ENCODE peak calls at places on chromosomes 13 and 19, in seven cellular contexts. I is activated T-cell treated with anti-CD3 and anti-CD28 coated beads, Interleukin-2, amount 50 U/mL, for 1 hour; V is uterus; G is stimulated activated CD8-positive, alpha-beta memory T cell treated with anti-CD3 and anti-CD28 coated beads, Interleukin-4, amount 100 ng/mL, for 24 hours; B is retina; C is cardiac muscle cell; D is right lobe of liver. N is an unnamed sample.

GRCh38 chr19:40257096-40257517 is 28.0 kb downstream of the AKT2 start:
- DNase-seq in V (no peak), G (no peak), I (no peak), C (no peak), D (peak; percentile 98), B (no peak), N (no peak)

GRCh38 chr13:42807866-42808265 is 26.5 kb downstream of the FAM216B start:
- DNase-seq in I (no peak), G (no peak), D (no peak), C (peak; percentile 43), B (no peak), V (no peak), N (no peak)

GRCh38 chr19:29690842-29691241 is 24.2 kb downstream of the C19orf12 start:
- DNase-seq in D (no peak), B (no peak), G (no peak), I (no peak), V (no peak), C (peak; percentile 54), N (no peak)

GRCh38 chr13:44088911-44089851 is 209.5 kb downstream of the LACC1 start:
- DNase-seq in D (no peak), C (no peak), B (no peak), V (no peak), I (no peak), G (no peak), N (no peak)

GRCh38 chr19:28867978-28868377 is 345.0 kb downstream of the UQCRFS1 start:
- DNase-seq in V (no peak), C (no peak), I (no peak), B (no peak), G (no peak), D (no peak), N (no peak)

GRCh38 chr13:42354246-42355117 is 82.5 kb downstream of the AKAP11 start:
- DNase-seq in G (no peak), V (no peak), C (peak; percentile 76), B (peak; percentile 8), I (peak; percentile 46), D (no peak), N (no peak)

GRCh38 chr19:49390978-49391304 is 2.9 kb downstream of the KASH5 start:
- DNase-seq in V (no peak), C (no peak), D (no peak), G (no peak), B (no peak), I (no peak), N (no peak)

GRCh38 chr13:52405369-52405766 is 604 bp downstream of the THSD1 start:
- DNase-seq in D (no peak), I (no peak), C (no peak), V (no peak), B (no peak), G (no peak), N (no peak)

GRCh38 chr19:18513868-18514267 is 8.0 kb downstream of the ELL start:
- DNase-seq in G (no peak), I (no peak), C (peak; percentile 20), B (no peak), V (peak; percentile 66), D (peak; percentile 49), N (no peak)

GRCh38 chr19:39941615-39942507 is 7.4 kb upstream of the FCGBP start:
- DNase-seq in I (peak; percentile 50), G (peak; percentile 38), C (peak; percentile 64), D (no peak), B (peak; percentile 18), V (no peak), N (no peak)

GRCh38 chr13:78655906-78656305 is 3.0 kb downstream of the OBI1 start:
- DNase-seq in C (no peak), G (no peak), I (no peak), V (no peak), D (no peak), B (no peak), N (no peak)

GRCh38 chr19:30065680-30066606 is 123.9 kb downstream of the URI1 start:
- DNase-seq in V (no peak), C (no peak), G (no peak), D (peak; percentile 23), B (no peak), I (no peak), N (no peak)

GRCh38 chr19:5480427-5480836 is 25.2 kb downstream of the ZNRF4 start:
- DNase-seq in C (peak; percentile 38), I (peak; percentile 36), G (peak; percentile 13), V (no peak), B (no peak), D (no peak), N (no peak)

GRCh38 chr13:112760440-112760839 is 70.6 kb downstream of the ATP11A start:
- DNase-seq in D (no peak), V (no peak), I (no peak), B (no peak), G (no peak), C (no peak), N (no peak)

GRCh38 chr19:45424191-45425058 is 708 bp upstream of the ERCC1 start:
- DNase-seq in G (no peak), V (peak; percentile 59), B (no peak), C (peak; percentile 92), I (peak; percentile 36), D (peak; percentile 72), N (no peak)

GRCh38 chr13:108667205-108667604 is 37.8 kb downstream of the MYO16 start:
- DNase-seq in B (no peak), C (no peak), G (no peak), D (no peak), I (no peak), V (no peak), N (no peak)

GRCh38 chr13:48571121-48571901 is 38.4 kb upstream of the RCBTB2 start:
- DNase-seq in B (no peak), G (no peak), D (no peak), V (no peak), C (peak; percentile 83), I (no peak), N (no peak)

GRCh38 chr13:51478418-51479198 is 25.8 kb upstream of the INTS6 start:
- DNase-seq in I (no peak), C (no peak), G (no peak), B (no peak), V (no peak), D (no peak), N (no peak)